ENCODE peak calls at places on chromosomes 16 and 17, in four cellular contexts. C, F, G and H are unnamed samples.

GRCh38 chr17:29257756-29258155 is 11.1 kb downstream of the CRYBA1 start:
- ATAC-seq in G (no peak), F (peak; percentile 55), C (no peak), H (no peak)

GRCh38 chr17:64332502-64332901 is 58.2 kb downstream of the PECAM1 start:
- ATAC-seq in F (no peak), G (no peak), C (no peak), H (no peak)

GRCh38 chr16:30430428-30430970 is 669 bp upstream of the DCTPP1 start:
- ATAC-seq in C (peak; percentile 20), G (peak; percentile 27), F (peak; percentile 13), H (peak; percentile 3)

GRCh38 chr16:56238188-56238587 is 46.9 kb downstream of the GNAO1 start:
- ATAC-seq in C (no peak), F (no peak), G (no peak), H (no peak)

GRCh38 chr16:85473909-85474640 is 139.0 kb upstream of the GSE1 start:
- ATAC-seq in C (no peak), F (no peak), G (no peak), H (no peak)

GRCh38 chr17:1055751-1056645 is 59.1 kb downstream of the TIMM22 start:
- ATAC-seq in G (peak; percentile 83), F (peak; percentile 78), C (peak; percentile 86), H (peak; percentile 59)

GRCh38 chr17:19663097-19663496 is 14.5 kb downstream of the ALDH3A2 start:
- ATAC-seq in G (no peak), F (no peak), C (no peak), H (no peak)

GRCh38 chr17:73126716-73127473 is 34.4 kb upstream of the SLC39A11 start:
- ATAC-seq in G (no peak), F (no peak), C (no peak), H (no peak)

GRCh38 chr17:61505846-61506627 is 53.8 kb downstream of the TBX4 start:
- ATAC-seq in C (no peak), F (no peak), G (no peak), H (no peak)

GRCh38 chr17:20091161-20092029 is 82.2 kb downstream of the SPECC1 start:
- ATAC-seq in C (no peak), G (no peak), F (peak; percentile 67), H (no peak)

GRCh38 chr16:84699147-84699711 is 571 bp upstream of the USP10 start:
- ATAC-seq in F (no peak), C (no peak), G (peak; percentile 24), H (no peak)

GRCh38 chr16:78478267-78478821 is 378.9 kb downstream of the WWOX start:
- ATAC-seq in C (peak; percentile 39), G (no peak), F (no peak), H (no peak)

GRCh38 chr16:1474471-1474795 is 395 bp downstream of the CLCN7 start:
- ATAC-seq in C (no peak), F (peak; percentile 2), G (peak; percentile 13), H (peak; percentile 8)